ENCODE peak calls at places on chromosome 3, in nine cellular contexts. B is T-helper 9 cell; W is NCI-H2171 treated with DMSO at 0.1 percent for 48 hours; R is activated CD8-positive, alpha-beta memory T cell treated with anti-CD3 and anti-CD28 coated beads, Interleukin-2, amount 50 U/mL, for 4 hours; G is HS-27A; A is glutamatergic neuron; H is transverse colon; Z is OCI-M1; N is hippocampal formation. I is an unnamed sample.

GRCh38 chr3:76199382-76199781 is 414.0 kb upstream of the ZNF717 start:
- DNase-seq in B (no peak), W (no peak), R (no peak), G (no peak), A (no peak), H (no peak), Z (peak), N (no peak), I (no peak)

GRCh38 chr3:44926921-44927320 is 49.1 kb downstream of the ZDHHC3 start:
- DNase-seq in B (no peak), W (no peak), R (no peak), G (no peak), A (no peak), H (no peak), Z (peak), N (no peak), I (no peak)

GRCh38 chr3:126261037-126261436 is 80.7 kb upstream of the ALDH1L1 start:
- DNase-seq in B (no peak), W (no peak), R (no peak), G (no peak), A (peak), H (peak), Z (peak), N (no peak), I (no peak)

GRCh38 chr3:112390783-112391641 is 58.1 kb downstream of the CD200 start:
- DNase-seq in B (no peak), W (no peak), R (no peak), G (peak), A (no peak), H (no peak), Z (no peak), N (peak), I (no peak)

GRCh38 chr3:133159498-133160475 is 121.6 kb downstream of the TMEM108 start:
- DNase-seq in B (no peak), W (no peak), R (no peak), G (no peak), A (no peak), H (no peak), Z (peak), N (no peak), I (no peak)

GRCh38 chr3:16102905-16103364 is 71.5 kb upstream of the GALNT15 start:
- DNase-seq in B (no peak), W (no peak), R (no peak), G (peak), A (no peak), H (no peak), Z (no peak), N (no peak), I (no peak)

GRCh38 chr3:37520802-37521350 is 340.8 kb upstream of the CTDSPL start:
- DNase-seq in B (no peak), W (no peak), R (no peak), G (no peak), A (no peak), H (no peak), Z (no peak), N (no peak), I (no peak)

GRCh38 chr3:127408022-127408683 is 120.3 kb upstream of the PRR20G start:
- DNase-seq in B (no peak), W (no peak), R (no peak), G (no peak), A (no peak), H (no peak), Z (no peak), N (no peak), I (no peak)

GRCh38 chr3:172646439-172647015 is 64.3 kb downstream of the NCEH1 start:
- DNase-seq in B (no peak), W (peak), R (no peak), G (no peak), A (no peak), H (no peak), Z (peak), N (no peak), I (no peak)

GRCh38 chr3:179148446-179149238 is 485 bp downstream of the PIK3CA start:
- DNase-seq in B (peak), W (peak), R (peak), G (peak), A (peak), H (peak), Z (peak), N (peak), I (peak)

GRCh38 chr3:71902258-71903128 is 117.5 kb upstream of the PROK2 start:
- DNase-seq in B (no peak), W (no peak), R (no peak), G (no peak), A (no peak), H (no peak), Z (no peak), N (no peak), I (no peak)

GRCh38 chr3:71214797-71215196 is 368.7 kb downstream of the FOXP1 start:
- DNase-seq in B (no peak), W (no peak), R (no peak), G (no peak), A (no peak), H (no peak), Z (no peak), N (no peak), I (no peak)

GRCh38 chr3:129182390-129183180 is 1.1 kb downstream of the CNBP start:
- DNase-seq in B (no peak), W (no peak), R (no peak), G (no peak), A (no peak), H (peak), Z (peak), N (no peak), I (no peak)

GRCh38 chr3:185763347-185764010 is 61.4 kb downstream of the IGF2BP2 start:
- DNase-seq in B (no peak), W (no peak), R (no peak), G (no peak), A (no peak), H (no peak), Z (no peak), N (no peak), I (no peak)

GRCh38 chr3:160170409-160171370 is 54.5 kb upstream of the C3orf80 start:
- DNase-seq in B (no peak), W (no peak), R (no peak), G (no peak), A (no peak), H (no peak), Z (no peak), N (no peak), I (no peak)

GRCh38 chr3:195080125-195080524 is 190.8 kb downstream of the XXYLT1 start:
- DNase-seq in B (no peak), W (peak), R (no peak), G (no peak), A (no peak), H (no peak), Z (no peak), N (no peak), I (no peak)